ENCODE peak calls at places on chromosomes 12 and 14, in six cellular contexts. One of them, this sample, is unnamed.

GRCh38 chr12:96487214-96487613 is 2.2 kb upstream of the CFAP54 start:
- DNase-seq in suprapubic skin: no peak
- DNase-seq in cardiac muscle cell: peak
- DNase-seq in AG10803: peak
- DNase-seq in tibial artery: no peak
- DNase-seq in neural crest cell: no peak
- DNase-seq in this sample: no peak

GRCh38 chr12:95191060-95191696 is 26.1 kb downstream of the FGD6 start:
- DNase-seq in suprapubic skin: no peak
- DNase-seq in cardiac muscle cell: no peak
- DNase-seq in AG10803: no peak
- DNase-seq in tibial artery: no peak
- DNase-seq in neural crest cell: no peak
- DNase-seq in this sample: no peak

GRCh38 chr12:46771268-46771837 is 54.4 kb downstream of the SLC38A4 start:
- DNase-seq in suprapubic skin: no peak
- DNase-seq in cardiac muscle cell: peak
- DNase-seq in AG10803: peak
- DNase-seq in tibial artery: no peak
- DNase-seq in neural crest cell: no peak
- DNase-seq in this sample: no peak

GRCh38 chr12:16726879-16727278 is 120.9 kb upstream of the LMO3 start:
- DNase-seq in suprapubic skin: no peak
- DNase-seq in cardiac muscle cell: no peak
- DNase-seq in AG10803: no peak
- DNase-seq in tibial artery: no peak
- DNase-seq in neural crest cell: no peak
- DNase-seq in this sample: no peak

GRCh38 chr14:103155013-103155412 is 31.8 kb downstream of the TNFAIP2 start:
- DNase-seq in suprapubic skin: peak
- DNase-seq in cardiac muscle cell: peak
- DNase-seq in AG10803: peak
- DNase-seq in tibial artery: peak
- DNase-seq in neural crest cell: no peak
- DNase-seq in this sample: no peak

GRCh38 chr12:19799216-19799615 is 359.9 kb downstream of the AEBP2 start:
- DNase-seq in suprapubic skin: no peak
- DNase-seq in cardiac muscle cell: peak
- DNase-seq in AG10803: no peak
- DNase-seq in tibial artery: no peak
- DNase-seq in neural crest cell: no peak
- DNase-seq in this sample: no peak

GRCh38 chr14:58817846-58818245 is 180.1 kb downstream of the DACT1 start:
- DNase-seq in suprapubic skin: no peak
- DNase-seq in cardiac muscle cell: peak
- DNase-seq in AG10803: peak
- DNase-seq in tibial artery: no peak
- DNase-seq in neural crest cell: no peak
- DNase-seq in this sample: no peak

GRCh38 chr12:53989227-53990113 is 4.5 kb downstream of the HOXC10 start:
- DNase-seq in suprapubic skin: no peak
- DNase-seq in cardiac muscle cell: peak
- DNase-seq in AG10803: peak
- DNase-seq in tibial artery: no peak
- DNase-seq in neural crest cell: no peak
- DNase-seq in this sample: no peak

GRCh38 chr12:75814856-75815754 is 216.5 kb downstream of the PHLDA1 start:
- DNase-seq in suprapubic skin: no peak
- DNase-seq in cardiac muscle cell: peak
- DNase-seq in AG10803: peak
- DNase-seq in tibial artery: no peak
- DNase-seq in neural crest cell: no peak
- DNase-seq in this sample: no peak

GRCh38 chr12:112932485-112933151 is 5.7 kb upstream of the OAS3 start:
- DNase-seq in suprapubic skin: no peak
- DNase-seq in cardiac muscle cell: no peak
- DNase-seq in AG10803: no peak
- DNase-seq in tibial artery: no peak
- DNase-seq in neural crest cell: no peak
- DNase-seq in this sample: no peak

GRCh38 chr14:47438650-47439140 is 236.7 kb downstream of the MDGA2 start:
- DNase-seq in suprapubic skin: no peak
- DNase-seq in cardiac muscle cell: peak
- DNase-seq in AG10803: no peak
- DNase-seq in tibial artery: no peak
- DNase-seq in neural crest cell: no peak
- DNase-seq in this sample: no peak

GRCh38 chr12:57276935-57277563 is 26.1 kb upstream of the STAC3 start:
- DNase-seq in suprapubic skin: no peak
- DNase-seq in cardiac muscle cell: peak
- DNase-seq in AG10803: peak
- DNase-seq in tibial artery: no peak
- DNase-seq in neural crest cell: no peak
- DNase-seq in this sample: no peak

GRCh38 chr14:76848879-76849278 is 22.7 kb downstream of the LRRC74A start:
- DNase-seq in suprapubic skin: no peak
- DNase-seq in cardiac muscle cell: no peak
- DNase-seq in AG10803: no peak
- DNase-seq in tibial artery: no peak
- DNase-seq in neural crest cell: no peak
- DNase-seq in this sample: no peak

GRCh38 chr12:31117203-31118011 is 43.7 kb downstream of the DDX11 start:
- DNase-seq in suprapubic skin: peak
- DNase-seq in cardiac muscle cell: peak
- DNase-seq in AG10803: no peak
- DNase-seq in tibial artery: no peak
- DNase-seq in neural crest cell: peak
- DNase-seq in this sample: peak

GRCh38 chr12:123749355-123749754 is 12.7 kb upstream of the DNAH10 start:
- DNase-seq in suprapubic skin: no peak
- DNase-seq in cardiac muscle cell: no peak
- DNase-seq in AG10803: no peak
- DNase-seq in tibial artery: no peak
- DNase-seq in neural crest cell: no peak
- DNase-seq in this sample: no peak

GRCh38 chr12:17928708-17929366 is 161.2 kb downstream of the RERGL start:
- DNase-seq in suprapubic skin: no peak
- DNase-seq in cardiac muscle cell: peak
- DNase-seq in AG10803: peak
- DNase-seq in tibial artery: no peak
- DNase-seq in neural crest cell: no peak
- DNase-seq in this sample: no peak

GRCh38 chr12:112948806-112949205 is 10.5 kb downstream of the OAS3 start:
- DNase-seq in suprapubic skin: no peak
- DNase-seq in cardiac muscle cell: no peak
- DNase-seq in AG10803: no peak
- DNase-seq in tibial artery: no peak
- DNase-seq in neural crest cell: no peak
- DNase-seq in this sample: no peak

GRCh38 chr12:52715416-52715815 is 12.1 kb upstream of the KRT77 start:
- DNase-seq in suprapubic skin: no peak
- DNase-seq in cardiac muscle cell: no peak
- DNase-seq in AG10803: no peak
- DNase-seq in tibial artery: no peak
- DNase-seq in neural crest cell: no peak
- DNase-seq in this sample: no peak

GRCh38 chr12:47017041-47017713 is 62.2 kb upstream of the PCED1B start:
- DNase-seq in suprapubic skin: no peak
- DNase-seq in cardiac muscle cell: no peak
- DNase-seq in AG10803: no peak
- DNase-seq in tibial artery: no peak
- DNase-seq in neural crest cell: no peak
- DNase-seq in this sample: no peak

GRCh38 chr12:75782182-75782581 is 249.4 kb downstream of the PHLDA1 start:
- DNase-seq in suprapubic skin: no peak
- DNase-seq in cardiac muscle cell: no peak
- DNase-seq in AG10803: no peak
- DNase-seq in tibial artery: no peak
- DNase-seq in neural crest cell: no peak
- DNase-seq in this sample: no peak

GRCh38 chr12:67018105-67018504 is 251.1 kb upstream of the CAND1 start:
- DNase-seq in suprapubic skin: no peak
- DNase-seq in cardiac muscle cell: no peak
- DNase-seq in AG10803: no peak
- DNase-seq in tibial artery: no peak
- DNase-seq in neural crest cell: no peak
- DNase-seq in this sample: no peak

GRCh38 chr14:99749142-99749541 is 44.1 kb upstream of the EML1 start:
- DNase-seq in suprapubic skin: no peak
- DNase-seq in cardiac muscle cell: no peak
- DNase-seq in AG10803: no peak
- DNase-seq in tibial artery: no peak
- DNase-seq in neural crest cell: no peak
- DNase-seq in this sample: no peak
- TF ChIP-seq CTCF in suprapubic skin: no peak
- TF ChIP-seq CTCF in cardiac muscle cell: peak
- TF ChIP-seq CTCF in AG10803: peak
- TF ChIP-seq CTCF in tibial artery: no peak
- TF ChIP-seq CTCF in neural crest cell: peak
- TF ChIP-seq CTCF in this sample: peak

GRCh38 chr14:31239673-31240072 is 32.1 kb upstream of the HECTD1 start:
- DNase-seq in suprapubic skin: no peak
- DNase-seq in cardiac muscle cell: no peak
- DNase-seq in AG10803: no peak
- DNase-seq in tibial artery: no peak
- DNase-seq in neural crest cell: no peak
- DNase-seq in this sample: no peak
- TF ChIP-seq CTCF in suprapubic skin: no peak
- TF ChIP-seq CTCF in cardiac muscle cell: no peak
- TF ChIP-seq CTCF in AG10803: no peak
- TF ChIP-seq CTCF in tibial artery: no peak
- TF ChIP-seq CTCF in neural crest cell: no peak
- TF ChIP-seq CTCF in this sample: no peak

GRCh38 chr14:52882824-52883223 is 68.0 kb downstream of the FERMT2 start:
- DNase-seq in suprapubic skin: no peak
- DNase-seq in cardiac muscle cell: no peak
- DNase-seq in AG10803: no peak
- DNase-seq in tibial artery: no peak
- DNase-seq in neural crest cell: no peak
- DNase-seq in this sample: no peak
- TF ChIP-seq CTCF in suprapubic skin: no peak
- TF ChIP-seq CTCF in cardiac muscle cell: no peak
- TF ChIP-seq CTCF in AG10803: no peak
- TF ChIP-seq CTCF in tibial artery: no peak
- TF ChIP-seq CTCF in neural crest cell: no peak
- TF ChIP-seq CTCF in this sample: no peak

GRCh38 chr14:56585461-56586084 is 6.0 kb downstream of the TMEM260 start:
- DNase-seq in suprapubic skin: no peak
- DNase-seq in cardiac muscle cell: no peak
- DNase-seq in AG10803: no peak
- DNase-seq in tibial artery: no peak
- DNase-seq in neural crest cell: no peak
- DNase-seq in this sample: no peak
- TF ChIP-seq CTCF in suprapubic skin: no peak
- TF ChIP-seq CTCF in cardiac muscle cell: no peak
- TF ChIP-seq CTCF in AG10803: no peak
- TF ChIP-seq CTCF in tibial artery: no peak
- TF ChIP-seq CTCF in neural crest cell: no peak
- TF ChIP-seq CTCF in this sample: no peak

DNA sequence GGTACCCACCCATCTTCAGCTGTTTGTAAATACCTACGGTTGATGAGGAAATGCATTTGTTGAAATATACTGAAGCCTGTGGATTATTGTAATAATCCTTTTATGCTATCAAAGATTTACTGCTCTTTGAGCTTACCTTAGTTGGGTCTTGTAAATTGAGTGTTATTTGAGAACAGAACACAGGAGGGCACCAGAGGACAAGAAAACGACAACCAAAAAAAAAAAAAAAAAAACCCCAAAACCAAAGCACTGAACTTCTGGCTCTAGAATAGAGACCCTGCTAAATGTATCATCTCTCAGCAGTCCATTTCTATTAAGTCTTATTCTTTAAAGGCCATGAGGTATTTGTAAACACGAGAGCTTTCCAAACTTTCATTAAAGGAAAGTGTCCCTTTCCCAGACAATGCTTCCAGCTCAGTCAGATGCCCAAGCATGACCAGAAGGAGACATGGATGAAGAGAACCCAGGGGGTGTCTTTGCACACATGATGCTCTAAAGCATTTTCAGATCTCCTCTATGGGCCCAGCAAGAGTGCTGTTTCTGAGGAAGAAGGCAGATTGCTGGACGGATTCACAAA is 763.9 kb downstream of the NRXN3 start:
- DNase-seq in suprapubic skin: no peak
- DNase-seq in cardiac muscle cell: peak
- DNase-seq in AG10803: peak
- DNase-seq in tibial artery: no peak
- DNase-seq in neural crest cell: peak
- DNase-seq in this sample: no peak
- TF ChIP-seq CTCF in suprapubic skin: peak
- TF ChIP-seq CTCF in cardiac muscle cell: peak
- TF ChIP-seq CTCF in AG10803: peak
- TF ChIP-seq CTCF in tibial artery: peak
- TF ChIP-seq CTCF in neural crest cell: peak
- TF ChIP-seq CTCF in this sample: peak

GRCh38 chr12:68364893-68365725 is 32.9 kb upstream of the MDM1 start:
- DNase-seq in suprapubic skin: peak
- DNase-seq in cardiac muscle cell: peak
- DNase-seq in AG10803: peak
- DNase-seq in tibial artery: peak
- DNase-seq in neural crest cell: peak
- DNase-seq in this sample: no peak
- TF ChIP-seq CTCF in suprapubic skin: peak
- TF ChIP-seq CTCF in cardiac muscle cell: no peak
- TF ChIP-seq CTCF in AG10803: no peak
- TF ChIP-seq CTCF in tibial artery: no peak
- TF ChIP-seq CTCF in neural crest cell: no peak
- TF ChIP-seq CTCF in this sample: no peak

GRCh38 chr14:65604946-65605345 is 192.4 kb downstream of the FUT8 start:
- DNase-seq in suprapubic skin: no peak
- DNase-seq in cardiac muscle cell: no peak
- DNase-seq in AG10803: no peak
- DNase-seq in tibial artery: no peak
- DNase-seq in neural crest cell: no peak
- DNase-seq in this sample: no peak
- TF ChIP-seq CTCF in suprapubic skin: no peak
- TF ChIP-seq CTCF in cardiac muscle cell: no peak
- TF ChIP-seq CTCF in AG10803: peak
- TF ChIP-seq CTCF in tibial artery: no peak
- TF ChIP-seq CTCF in neural crest cell: no peak
- TF ChIP-seq CTCF in this sample: peak

This sample was measured in type B pancreatic cell.